ENCODE peak calls at places on chromosomes 4 and X, in seven cellular contexts. One of them, this sample, is unnamed.

GRCh38 chr4:113733685-113734084 is 27.9 kb downstream of the CAMK2D start:
- DNase-seq in choroid plexus epithelial cell: no peak
- DNase-seq in keratinocyte: no peak
- DNase-seq in cardiac muscle cell: no peak
- DNase-seq in dorsolateral prefrontal cortex: no peak
- DNase-seq in Peyer's patch: no peak
- DNase-seq in A549: no peak
- DNase-seq in this sample: no peak

GRCh38 chr4:17142232-17142711 is 243.8 kb upstream of the LDB2 start:
- DNase-seq in Peyer's patch: no peak
- DNase-seq in cardiac muscle cell: peak
- DNase-seq in A549: no peak
- DNase-seq in keratinocyte: no peak
- DNase-seq in choroid plexus epithelial cell: peak
- DNase-seq in dorsolateral prefrontal cortex: no peak
- DNase-seq in this sample: peak

GRCh38 chrX:41734530-41734929 is 10.5 kb downstream of the GPR82 start:
- DNase-seq in A549: peak
- DNase-seq in choroid plexus epithelial cell: peak
- DNase-seq in cardiac muscle cell: peak
- DNase-seq in keratinocyte: no peak
- DNase-seq in dorsolateral prefrontal cortex: no peak
- DNase-seq in Peyer's patch: no peak
- DNase-seq in this sample: no peak

GRCh38 chr4:44583393-44583792 is 68.0 kb downstream of the YIPF7 start:
- DNase-seq in Peyer's patch: no peak
- DNase-seq in dorsolateral prefrontal cortex: no peak
- DNase-seq in A549: peak
- DNase-seq in choroid plexus epithelial cell: no peak
- DNase-seq in cardiac muscle cell: no peak
- DNase-seq in keratinocyte: no peak
- DNase-seq in this sample: no peak

GRCh38 chrX:16765618-16766017 is 20.6 kb upstream of the TXLNG start:
- DNase-seq in Peyer's patch: no peak
- DNase-seq in keratinocyte: no peak
- DNase-seq in A549: no peak
- DNase-seq in dorsolateral prefrontal cortex: no peak
- DNase-seq in choroid plexus epithelial cell: no peak
- DNase-seq in cardiac muscle cell: no peak
- DNase-seq in this sample: no peak

GRCh38 chrX:69616520-69617203 is 749 bp downstream of the EDA start:
- DNase-seq in keratinocyte: no peak
- DNase-seq in cardiac muscle cell: peak
- DNase-seq in dorsolateral prefrontal cortex: no peak
- DNase-seq in Peyer's patch: no peak
- DNase-seq in A549: no peak
- DNase-seq in choroid plexus epithelial cell: no peak
- DNase-seq in this sample: no peak

GRCh38 chr4:155552180-155552579 is 114.5 kb upstream of the GUCY1A1 start:
- DNase-seq in Peyer's patch: no peak
- DNase-seq in keratinocyte: no peak
- DNase-seq in choroid plexus epithelial cell: no peak
- DNase-seq in A549: no peak
- DNase-seq in dorsolateral prefrontal cortex: no peak
- DNase-seq in cardiac muscle cell: no peak
- DNase-seq in this sample: peak

GRCh38 chrX:54640721-54641120 is 110.7 kb downstream of the GNL3L start:
- DNase-seq in cardiac muscle cell: no peak
- DNase-seq in Peyer's patch: no peak
- DNase-seq in choroid plexus epithelial cell: peak
- DNase-seq in dorsolateral prefrontal cortex: no peak
- DNase-seq in A549: no peak
- DNase-seq in keratinocyte: no peak
- DNase-seq in this sample: peak

GRCh38 chrX:22081475-22082092 is 49.5 kb downstream of the PHEX start:
- DNase-seq in choroid plexus epithelial cell: peak
- DNase-seq in dorsolateral prefrontal cortex: no peak
- DNase-seq in cardiac muscle cell: peak
- DNase-seq in Peyer's patch: peak
- DNase-seq in A549: peak
- DNase-seq in keratinocyte: no peak
- DNase-seq in this sample: peak

GRCh38 chr4:124943938-124944337 is 231.4 kb upstream of the ANKRD50 start:
- DNase-seq in dorsolateral prefrontal cortex: no peak
- DNase-seq in choroid plexus epithelial cell: no peak
- DNase-seq in Peyer's patch: no peak
- DNase-seq in keratinocyte: no peak
- DNase-seq in cardiac muscle cell: no peak
- DNase-seq in A549: no peak
- DNase-seq in this sample: no peak

GRCh38 chrX:30576881-30577280 is 685 bp downstream of the TASL start:
- DNase-seq in choroid plexus epithelial cell: no peak
- DNase-seq in Peyer's patch: no peak
- DNase-seq in cardiac muscle cell: no peak
- DNase-seq in keratinocyte: no peak
- DNase-seq in A549: no peak
- DNase-seq in dorsolateral prefrontal cortex: no peak
- DNase-seq in this sample: no peak
- H3K4me3 ChIP-seq in choroid plexus epithelial cell: no peak
- H3K4me3 ChIP-seq in Peyer's patch: no peak
- H3K4me3 ChIP-seq in cardiac muscle cell: no peak
- H3K4me3 ChIP-seq in keratinocyte: no peak
- H3K4me3 ChIP-seq in A549: no peak
- H3K4me3 ChIP-seq in dorsolateral prefrontal cortex: no peak
- H3K4me3 ChIP-seq in this sample: no peak

GRCh38 chr4:126411047-126411446 is 1096.3 kb downstream of the FAT4 start:
- DNase-seq in Peyer's patch: no peak
- DNase-seq in choroid plexus epithelial cell: no peak
- DNase-seq in keratinocyte: no peak
- DNase-seq in A549: no peak
- DNase-seq in cardiac muscle cell: no peak
- DNase-seq in dorsolateral prefrontal cortex: no peak
- DNase-seq in this sample: no peak

GRCh38 chr4:126404549-126404948 is 1089.8 kb downstream of the FAT4 start:
- DNase-seq in keratinocyte: no peak
- DNase-seq in cardiac muscle cell: no peak
- DNase-seq in A549: no peak
- DNase-seq in Peyer's patch: no peak
- DNase-seq in dorsolateral prefrontal cortex: no peak
- DNase-seq in choroid plexus epithelial cell: peak
- DNase-seq in this sample: no peak

DNA sequence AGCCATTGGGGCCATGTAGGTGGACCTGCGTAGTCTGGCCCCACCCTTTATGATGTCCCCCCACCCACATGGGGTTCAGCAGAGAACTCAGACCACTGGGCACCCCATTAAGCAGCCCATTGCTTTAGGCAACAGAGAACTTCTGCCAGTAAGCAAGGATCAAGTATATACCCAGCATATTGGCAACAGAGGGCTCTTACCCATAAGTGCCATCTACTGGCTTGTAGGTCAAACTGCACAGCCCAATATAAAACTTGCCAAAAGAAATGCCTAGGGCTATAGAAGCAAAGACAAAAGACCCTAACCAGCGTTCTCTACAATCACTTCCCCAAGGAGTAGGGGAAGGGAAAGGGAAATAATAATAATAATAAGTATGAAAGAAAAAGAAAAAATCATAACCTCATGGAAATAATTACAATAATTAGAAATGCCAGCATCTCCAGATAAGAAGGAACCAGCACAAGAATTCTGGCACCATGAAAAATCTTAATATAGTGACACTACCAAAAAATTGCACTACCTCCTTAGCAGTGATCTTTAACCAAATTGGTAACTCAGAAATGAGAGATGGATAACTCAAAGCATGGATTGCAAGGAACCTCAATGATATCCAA is 1090.7 kb downstream of the FAT4 start:
- DNase-seq in Peyer's patch: no peak
- DNase-seq in choroid plexus epithelial cell: peak
- DNase-seq in A549: peak
- DNase-seq in dorsolateral prefrontal cortex: no peak
- DNase-seq in keratinocyte: no peak
- DNase-seq in cardiac muscle cell: peak
- DNase-seq in this sample: peak
- TF ChIP-seq CTCF in Peyer's patch: no peak
- TF ChIP-seq CTCF in choroid plexus epithelial cell: peak
- TF ChIP-seq CTCF in A549: no peak
- TF ChIP-seq CTCF in dorsolateral prefrontal cortex: no peak
- TF ChIP-seq CTCF in keratinocyte: peak
- TF ChIP-seq CTCF in cardiac muscle cell: peak
- TF ChIP-seq CTCF in this sample: peak

DNA sequence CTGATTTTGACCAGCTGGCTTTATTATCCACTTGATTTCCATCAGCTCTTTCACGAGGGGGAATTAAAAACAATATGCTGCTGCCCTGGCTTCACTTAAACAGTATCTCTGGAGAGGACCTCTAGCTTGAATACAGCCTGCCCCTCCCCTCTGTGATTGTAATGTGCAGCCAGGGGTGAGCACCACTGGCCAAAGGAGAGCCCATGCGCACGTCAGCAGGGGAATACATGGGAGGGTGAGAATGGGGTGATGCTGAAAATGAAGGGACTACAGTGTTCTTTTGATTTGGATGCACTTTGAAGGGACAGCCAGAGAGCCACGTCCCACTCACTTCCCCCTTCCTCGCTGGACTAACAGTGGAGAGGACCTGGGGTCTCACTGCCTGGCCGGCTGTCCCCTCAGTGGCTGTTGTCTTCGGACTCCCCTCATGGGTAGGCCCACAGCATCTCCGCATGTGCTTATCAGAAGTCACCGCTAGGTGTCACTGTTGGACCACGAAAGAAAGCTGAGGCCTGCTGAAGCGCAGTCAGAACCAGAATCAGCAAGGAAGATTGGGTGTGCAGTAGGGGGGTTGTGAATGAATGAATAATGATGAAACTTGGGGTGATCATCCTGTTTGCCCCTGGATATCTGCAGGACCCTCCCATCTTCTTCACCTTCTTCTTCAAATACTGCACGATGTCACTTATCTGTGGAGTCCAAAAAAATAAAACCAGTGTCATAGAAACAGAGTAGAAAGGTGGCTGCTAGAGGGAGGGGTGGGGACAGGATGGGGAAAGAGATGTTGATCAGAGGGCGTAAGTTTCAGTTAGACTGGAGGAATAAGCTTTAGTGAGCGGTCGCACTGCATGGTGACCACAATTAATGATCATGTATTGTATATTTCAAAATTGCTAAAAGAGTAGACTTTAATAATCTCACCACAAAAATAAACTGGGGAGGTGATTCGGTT is 32.8 kb downstream of the CLCN4 start:
- DNase-seq in A549: peak
- DNase-seq in choroid plexus epithelial cell: peak
- DNase-seq in keratinocyte: no peak
- DNase-seq in dorsolateral prefrontal cortex: peak
- DNase-seq in cardiac muscle cell: peak
- DNase-seq in Peyer's patch: peak
- DNase-seq in this sample: peak
- H3K4me3 ChIP-seq in A549: peak
- H3K4me3 ChIP-seq in choroid plexus epithelial cell: no peak
- H3K4me3 ChIP-seq in keratinocyte: no peak
- H3K4me3 ChIP-seq in dorsolateral prefrontal cortex: no peak
- H3K4me3 ChIP-seq in cardiac muscle cell: no peak
- H3K4me3 ChIP-seq in Peyer's patch: no peak
- H3K4me3 ChIP-seq in this sample: no peak

GRCh38 chrX:15493118-15494082 is at the start of gene PIR:
- DNase-seq in choroid plexus epithelial cell: peak
- DNase-seq in A549: peak
- DNase-seq in dorsolateral prefrontal cortex: peak
- DNase-seq in keratinocyte: no peak
- DNase-seq in Peyer's patch: peak
- DNase-seq in cardiac muscle cell: peak
- DNase-seq in this sample: peak
- TF ChIP-seq CTCF in choroid plexus epithelial cell: peak
- TF ChIP-seq CTCF in A549: peak
- TF ChIP-seq CTCF in dorsolateral prefrontal cortex: peak
- TF ChIP-seq CTCF in keratinocyte: peak
- TF ChIP-seq CTCF in Peyer's patch: peak
- TF ChIP-seq CTCF in cardiac muscle cell: peak
- TF ChIP-seq CTCF in this sample: peak

GRCh38 chr4:4426511-4427477 is 39.9 kb downstream of the NSG1 start:
- DNase-seq in A549: no peak
- DNase-seq in choroid plexus epithelial cell: peak
- DNase-seq in dorsolateral prefrontal cortex: no peak
- DNase-seq in cardiac muscle cell: no peak
- DNase-seq in Peyer's patch: no peak
- DNase-seq in keratinocyte: no peak
- DNase-seq in this sample: peak

GRCh38 chr4:4428966-4429875 is 42.3 kb downstream of the NSG1 start:
- DNase-seq in cardiac muscle cell: no peak
- DNase-seq in Peyer's patch: no peak
- DNase-seq in choroid plexus epithelial cell: no peak
- DNase-seq in keratinocyte: no peak
- DNase-seq in dorsolateral prefrontal cortex: no peak
- DNase-seq in A549: no peak
- DNase-seq in this sample: no peak

GRCh38 chr4:4425696-4426095 is 38.8 kb downstream of the NSG1 start:
- DNase-seq in cardiac muscle cell: no peak
- DNase-seq in choroid plexus epithelial cell: no peak
- DNase-seq in keratinocyte: no peak
- DNase-seq in A549: no peak
- DNase-seq in dorsolateral prefrontal cortex: no peak
- DNase-seq in Peyer's patch: no peak
- DNase-seq in this sample: no peak

GRCh38 chr4:4427886-4428285 is 41.0 kb downstream of the NSG1 start:
- DNase-seq in cardiac muscle cell: no peak
- DNase-seq in A549: no peak
- DNase-seq in Peyer's patch: no peak
- DNase-seq in choroid plexus epithelial cell: no peak
- DNase-seq in dorsolateral prefrontal cortex: no peak
- DNase-seq in keratinocyte: no peak
- DNase-seq in this sample: no peak

GRCh38 chr4:4427478-4427870 is 40.6 kb downstream of the NSG1 start:
- DNase-seq in dorsolateral prefrontal cortex: no peak
- DNase-seq in cardiac muscle cell: no peak
- DNase-seq in Peyer's patch: no peak
- DNase-seq in keratinocyte: no peak
- DNase-seq in choroid plexus epithelial cell: no peak
- DNase-seq in A549: no peak
- DNase-seq in this sample: peak
- H3K4me3 ChIP-seq in dorsolateral prefrontal cortex: no peak
- H3K4me3 ChIP-seq in cardiac muscle cell: no peak
- H3K4me3 ChIP-seq in Peyer's patch: no peak
- H3K4me3 ChIP-seq in keratinocyte: no peak
- H3K4me3 ChIP-seq in choroid plexus epithelial cell: no peak
- H3K4me3 ChIP-seq in A549: no peak
- H3K4me3 ChIP-seq in this sample: no peak

This sample was measured in astrocyte of the spinal cord.